ENCODE peak calls at places on chromosomes 5 and 9, in eight cellular contexts. S, V, G, P, H, Y, K and N are unnamed samples.

GRCh38 chr9:114688892-114689291 is 6.9 kb upstream of the TEX48 start:
- DNase-seq in S (no peak), V (no peak), G (no peak), P (no peak), H (no peak), Y (no peak), K (no peak), N (no peak)

GRCh38 chr5:79229357-79230174 is 6.4 kb upstream of the JMY start:
- DNase-seq in S (no peak), V (no peak), G (no peak), P (peak; percentile 81), H (peak; percentile 69), Y (no peak), K (peak; percentile 23), N (no peak)

GRCh38 chr5:1318659-1319251 is 23.9 kb upstream of the TERT start:
- DNase-seq in S (peak; percentile 26), V (peak; percentile 57), G (no peak), P (no peak), H (no peak), Y (no peak), K (no peak), N (no peak)

GRCh38 chr5:1515311-1515920 is 8.3 kb downstream of the LPCAT1 start:
- DNase-seq in S (peak; percentile 67), V (peak; percentile 50), G (no peak), P (no peak), H (no peak), Y (no peak), K (no peak), N (peak; percentile 70)

GRCh38 chr9:87514136-87514535 is 16.5 kb downstream of the DAPK1 start:
- DNase-seq in S (no peak), V (no peak), G (no peak), P (no peak), H (no peak), Y (no peak), K (no peak), N (peak; percentile 40)

GRCh38 chr5:131196331-131196730 is 25.6 kb downstream of the LYRM7 start:
- DNase-seq in S (no peak), V (no peak), G (no peak), P (no peak), H (peak; percentile 1), Y (no peak), K (no peak), N (no peak)

GRCh38 chr5:68419637-68420452 is 204.3 kb downstream of the PIK3R1 start:
- DNase-seq in S (no peak), V (no peak), G (no peak), P (no peak), H (no peak), Y (peak; percentile 26), K (no peak), N (no peak)

GRCh38 chr5:61626639-61627282 is 294.7 kb downstream of the ZSWIM6 start:
- DNase-seq in S (peak; percentile 57), V (no peak), G (no peak), P (no peak), H (no peak), Y (no peak), K (no peak), N (no peak)

GRCh38 chr5:142313275-142313674 is 11.5 kb downstream of the SPRY4 start:
- DNase-seq in S (no peak), V (no peak), G (no peak), P (no peak), H (no peak), Y (no peak), K (no peak), N (no peak)

GRCh38 chr9:106697799-106698591 is 165.0 kb upstream of the ZNF462 start:
- DNase-seq in S (peak; percentile 47), V (peak; percentile 91), G (no peak), P (no peak), H (peak; percentile 48), Y (peak; percentile 32), K (no peak), N (peak; percentile 90)

GRCh38 chr9:105205787-105206511 is 38.5 kb upstream of the SLC44A1 start:
- DNase-seq in S (no peak), V (peak; percentile 91), G (no peak), P (peak; percentile 32), H (peak; percentile 84), Y (peak; percentile 91), K (peak; percentile 73), N (no peak)

GRCh38 chr5:149130121-149130931 is 11.0 kb upstream of the ABLIM3 start:
- DNase-seq in S (no peak), V (no peak), G (no peak), P (peak; percentile 85), H (no peak), Y (no peak), K (no peak), N (no peak)
- TF ChIP-seq CTCF in S (peak; percentile 64), V (no peak), G (no peak), P (peak; percentile 99), H (peak; percentile 51), Y (no peak), K (peak; percentile 56), N (peak; percentile 29)

DNA sequence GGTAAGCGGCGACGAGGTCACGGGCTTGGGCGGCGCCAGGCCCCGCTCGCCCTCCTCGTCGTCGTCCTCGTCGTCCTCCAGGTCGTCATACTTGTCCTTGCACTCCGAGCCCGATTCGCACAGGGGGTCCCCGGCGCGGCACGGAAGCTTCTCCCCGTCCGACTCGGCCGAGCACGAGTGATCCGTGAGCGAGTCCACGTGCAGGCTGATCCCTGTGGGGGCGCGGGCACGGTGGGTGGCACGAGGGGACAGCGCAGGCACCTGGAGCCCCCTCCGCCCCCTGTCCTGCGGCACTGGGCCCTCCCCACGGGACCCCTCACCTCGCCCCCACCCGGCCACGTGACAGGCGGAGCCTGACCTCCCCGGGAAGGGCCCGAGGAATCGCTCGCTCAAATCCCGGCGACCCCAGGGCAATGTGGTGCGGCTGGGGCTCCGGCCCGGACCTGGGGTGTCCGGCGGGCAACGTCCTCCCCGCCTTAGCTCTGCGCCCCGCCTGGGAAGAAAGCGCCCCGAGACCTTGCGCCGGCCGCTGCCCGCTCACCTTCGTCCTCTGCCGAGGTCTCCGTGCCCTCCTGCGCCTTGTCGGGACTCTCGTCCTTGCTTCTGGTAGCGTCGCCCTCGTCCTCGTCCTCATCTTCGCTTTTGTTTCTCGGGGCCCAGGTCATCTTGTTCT is 2.5 kb downstream of the IRX2 start:
- DNase-seq in S (peak; percentile 52), V (no peak), G (no peak), P (no peak), H (no peak), Y (no peak), K (no peak), N (no peak)
- TF ChIP-seq CTCF in S (no peak), V (no peak), G (no peak), P (no peak), H (no peak), Y (no peak), K (no peak), N (no peak)

GRCh38 chr5:57884346-57885102 is 401.9 kb upstream of the ACTBL2 start:
- DNase-seq in S (no peak), V (no peak), G (no peak), P (no peak), H (no peak), Y (no peak), K (no peak), N (no peak)

GRCh38 chr5:57887851-57888621 is 405.4 kb upstream of the ACTBL2 start:
- DNase-seq in S (peak; percentile 72), V (no peak), G (peak; percentile 48), P (peak; percentile 69), H (peak; percentile 20), Y (peak; percentile 22), K (peak; percentile 24), N (no peak)

GRCh38 chr5:57891443-57891842 is 408.8 kb upstream of the ACTBL2 start:
- DNase-seq in S (peak; percentile 47), V (no peak), G (peak; percentile 19), P (no peak), H (no peak), Y (no peak), K (no peak), N (no peak)

DNA sequence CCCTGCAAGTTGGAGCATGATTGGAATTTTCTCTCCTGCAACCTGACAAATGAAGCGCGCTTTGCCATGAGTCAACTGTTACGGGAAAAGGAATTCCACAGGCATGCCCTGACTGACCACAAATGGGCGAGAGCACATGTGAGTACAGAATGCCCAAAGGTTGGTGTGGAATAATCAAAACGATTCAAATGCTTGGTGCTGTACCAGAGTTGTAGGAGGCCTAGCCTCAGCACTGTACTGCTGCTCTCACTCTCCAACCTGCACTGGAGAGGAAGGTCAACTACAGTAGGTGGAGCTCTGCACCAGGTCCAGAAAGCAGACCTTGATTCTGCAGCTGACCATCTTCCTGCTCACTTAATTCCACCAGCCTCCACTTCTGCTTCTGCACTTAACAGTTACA is 406.9 kb upstream of the ACTBL2 start:
- DNase-seq in S (peak; percentile 57), V (no peak), G (peak; percentile 21), P (peak; percentile 75), H (peak; percentile 60), Y (no peak), K (peak; percentile 46), N (no peak)
- TF ChIP-seq CTCF in S (peak; percentile 51), V (no peak), G (no peak), P (peak; percentile 35), H (peak; percentile 55), Y (no peak), K (peak; percentile 43), N (peak; percentile 45)

DNA sequence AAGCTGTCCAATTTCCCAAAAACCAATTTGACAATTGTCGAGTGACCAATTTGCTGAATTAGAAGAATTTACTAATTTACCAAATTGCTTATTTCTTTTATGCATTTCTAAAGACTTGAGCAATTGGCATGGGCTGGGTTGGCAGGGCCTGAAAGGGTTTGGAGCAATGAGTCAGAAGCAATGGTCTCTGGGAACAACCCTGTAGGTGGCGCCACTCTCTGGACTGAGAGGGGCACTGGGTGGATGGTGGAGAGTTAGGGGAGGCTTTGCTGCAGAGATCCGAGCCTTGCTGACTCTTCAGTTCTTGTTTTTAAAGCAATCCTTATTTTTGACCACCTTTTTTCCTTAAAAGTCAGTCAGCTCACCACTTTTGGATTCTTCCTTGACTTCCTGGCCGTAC is 71.5 kb upstream of the RPS23 start:
- DNase-seq in S (peak; percentile 93), V (no peak), G (peak; percentile 63), P (peak; percentile 28), H (no peak), Y (no peak), K (no peak), N (no peak)
- TF ChIP-seq CTCF in S (peak; percentile 88), V (no peak), G (peak; percentile 39), P (peak; percentile 63), H (peak; percentile 33), Y (no peak), K (peak; percentile 38), N (peak; percentile 45)

GRCh38 chr5:173592050-173592669 is 24.3 kb downstream of the BOD1 start:
- DNase-seq in S (peak; percentile 67), V (no peak), G (peak; percentile 14), P (peak; percentile 31), H (no peak), Y (no peak), K (no peak), N (no peak)
- TF ChIP-seq CTCF in S (peak; percentile 87), V (no peak), G (peak; percentile 86), P (peak; percentile 92), H (peak; percentile 42), Y (no peak), K (peak; percentile 46), N (peak; percentile 51)

DNA sequence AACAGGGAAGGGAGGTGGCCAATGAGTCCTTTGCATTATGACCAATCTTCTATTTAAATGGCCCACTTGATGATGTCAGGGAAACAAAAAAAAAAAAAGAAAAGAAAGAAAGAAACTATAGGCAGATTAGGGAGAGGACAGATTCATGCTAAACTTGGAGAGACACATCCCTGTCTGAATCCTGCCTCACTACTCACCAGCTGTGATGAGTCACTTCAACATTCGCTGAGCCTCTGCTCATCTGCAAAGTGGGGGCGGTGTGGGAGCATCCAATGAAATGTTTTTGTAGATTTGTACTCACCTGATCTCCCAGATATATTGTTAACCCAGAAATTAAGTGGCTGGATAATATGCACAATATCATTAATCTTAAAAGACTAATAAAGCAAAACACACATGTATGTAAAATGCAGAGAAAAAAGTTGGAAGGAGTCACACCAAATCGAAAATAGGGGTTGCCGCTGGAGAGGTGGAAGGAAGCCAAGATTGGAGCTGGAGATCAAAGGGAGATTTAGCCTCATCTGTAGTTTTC is 17.1 kb upstream of the ERGIC1 start:
- DNase-seq in S (peak; percentile 48), V (no peak), G (no peak), P (peak; percentile 59), H (no peak), Y (no peak), K (no peak), N (no peak)
- TF ChIP-seq CTCF in S (no peak), V (no peak), G (no peak), P (no peak), H (no peak), Y (no peak), K (no peak), N (no peak)